ENCODE peak calls at places on chromosomes 4 and X, in ten cellular contexts. M is nephron progenitor cell, X is Panc1, B is lower lobe of right lung, Q is fibroblast of lung, O is retinal pigment epithelial cell, N is body of pancreas, T is right atrium auricular region, W is AG04450, Y is heart left ventricle. S is an unnamed sample.

GRCh38 chr4:173528378-173529321 is 1.4 kb downstream of the HAND2 start:
- DNase-seq in M (peak), X (no peak), B (no peak), Q (no peak), O (no peak), N (no peak), T (no peak), W (no peak), Y (no peak), S (no peak)

GRCh38 chr4:152187693-152188092 is 348.2 kb downstream of the FBXW7 start:
- DNase-seq in M (no peak), X (no peak), B (no peak), Q (no peak), O (no peak), N (no peak), T (no peak), W (no peak), Y (no peak), S (no peak)

GRCh38 chr4:32560306-32560705 is 1840.1 kb downstream of the PCDH7 start:
- DNase-seq in M (no peak), X (no peak), B (no peak), Q (peak), O (peak), N (no peak), T (no peak), W (no peak), Y (no peak), S (no peak)

GRCh38 chrX:72475952-72476668 is 96.5 kb downstream of the HDAC8 start:
- DNase-seq in M (no peak), X (no peak), B (no peak), Q (no peak), O (no peak), N (no peak), T (no peak), W (no peak), Y (no peak), S (no peak)

GRCh38 chr4:87141428-87141827 is 79.0 kb downstream of the KLHL8 start:
- DNase-seq in M (no peak), X (no peak), B (no peak), Q (no peak), O (no peak), N (no peak), T (no peak), W (no peak), Y (no peak), S (no peak)

GRCh38 chrX:110420771-110421498 is 62.3 kb downstream of the RTL9 start:
- DNase-seq in M (no peak), X (no peak), B (no peak), Q (no peak), O (no peak), N (no peak), T (no peak), W (no peak), Y (no peak), S (no peak)

GRCh38 chr4:86891785-86892638 is at the start of gene C4orf36:
- DNase-seq in M (peak), X (no peak), B (peak), Q (peak), O (no peak), N (peak), T (peak), W (no peak), Y (peak), S (no peak)

GRCh38 chrX:118420462-118420861 is 74.6 kb downstream of the WDR44 start:
- DNase-seq in M (no peak), X (no peak), B (no peak), Q (peak), O (peak), N (no peak), T (no peak), W (peak), Y (no peak), S (no peak)

DNA sequence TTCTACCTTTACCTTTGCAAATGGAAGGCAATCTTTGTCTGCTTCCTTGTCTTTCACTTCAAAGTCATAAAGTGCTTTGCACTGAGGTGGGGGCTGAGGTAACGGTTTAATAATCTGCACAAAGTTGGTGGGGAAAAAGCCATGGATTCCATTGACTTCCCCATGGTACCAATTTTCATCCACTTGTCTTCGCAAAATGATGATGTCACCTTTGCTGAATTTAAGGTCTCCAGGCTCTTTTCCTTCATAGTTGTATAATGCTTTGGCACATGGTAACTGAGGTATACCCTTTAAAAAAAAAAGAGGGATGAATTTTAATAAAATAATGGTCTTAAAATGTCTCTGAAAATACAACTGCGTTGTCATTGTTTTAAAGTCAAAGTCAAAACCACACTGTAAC is 114.4 kb downstream of the SH3RF1 start:
- DNase-seq in M (no peak), X (no peak), B (no peak), Q (no peak), O (no peak), N (no peak), T (no peak), W (no peak), Y (no peak), S (no peak)
- TF ChIP-seq CTCF in M (no peak), X (no peak), B (no peak), Q (no peak), O (no peak), N (no peak), T (no peak), W (no peak), Y (no peak), S (no peak)

GRCh38 chr4:153763404-153763803 is 3.6 kb upstream of the RNF175 start:
- DNase-seq in M (no peak), X (no peak), B (no peak), Q (no peak), O (no peak), N (no peak), T (no peak), W (no peak), Y (no peak), S (no peak)
- TF ChIP-seq CTCF in M (no peak), X (peak), B (peak), Q (no peak), O (peak), N (no peak), T (no peak), W (peak), Y (no peak), S (no peak)

GRCh38 chr4:92104506-92104905 is 199.3 kb upstream of the GRID2 start:
- DNase-seq in M (no peak), X (no peak), B (no peak), Q (peak), O (peak), N (no peak), T (no peak), W (no peak), Y (no peak), S (no peak)
- TF ChIP-seq CTCF in M (no peak), X (no peak), B (no peak), Q (no peak), O (no peak), N (no peak), T (no peak), W (no peak), Y (no peak), S (no peak)

GRCh38 chr4:116180056-116180690 is 905.2 kb downstream of the TRAM1L1 start:
- DNase-seq in M (no peak), X (no peak), B (no peak), Q (peak), O (no peak), N (no peak), T (no peak), W (no peak), Y (no peak), S (no peak)
- TF ChIP-seq CTCF in M (peak), X (peak), B (peak), Q (no peak), O (peak), N (peak), T (peak), W (no peak), Y (no peak), S (no peak)

GRCh38 chr4:181998588-181998987 is 244.6 kb upstream of the TENM3 start:
- DNase-seq in M (no peak), X (no peak), B (no peak), Q (no peak), O (no peak), N (no peak), T (no peak), W (no peak), Y (no peak), S (no peak)
- TF ChIP-seq CTCF in M (peak), X (no peak), B (no peak), Q (no peak), O (peak), N (no peak), T (no peak), W (peak), Y (no peak), S (no peak)

DNA sequence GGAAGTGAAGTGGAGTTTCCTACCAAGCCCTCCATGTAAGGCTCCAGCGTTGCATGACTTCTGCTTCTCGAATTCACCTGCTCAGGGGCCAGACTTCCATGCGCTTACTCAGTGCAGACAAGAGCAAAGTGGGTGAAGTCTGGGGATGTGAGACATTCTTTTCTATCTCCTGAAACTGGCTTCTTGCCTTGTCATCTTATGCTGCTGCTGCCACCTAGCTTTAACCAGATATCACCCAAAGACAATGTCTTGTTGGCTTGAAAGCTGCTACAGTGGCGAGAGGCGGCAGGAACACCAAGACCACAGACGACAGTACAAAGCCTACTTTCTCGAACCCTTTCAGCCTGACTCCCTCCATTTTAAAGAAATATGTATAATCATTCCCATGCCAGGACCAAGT is 103.6 kb upstream of the ADGRG2 start:
- DNase-seq in M (no peak), X (no peak), B (no peak), Q (peak), O (no peak), N (no peak), T (no peak), W (no peak), Y (no peak), S (no peak)
- TF ChIP-seq CTCF in M (no peak), X (peak), B (no peak), Q (no peak), O (no peak), N (no peak), T (peak), W (no peak), Y (no peak), S (no peak)

GRCh38 chr4:186217733-186218293 is 9.5 kb upstream of the KLKB1 start:
- DNase-seq in M (no peak), X (no peak), B (no peak), Q (no peak), O (no peak), N (no peak), T (no peak), W (no peak), Y (no peak), S (no peak)
- TF ChIP-seq CTCF in M (no peak), X (no peak), B (no peak), Q (no peak), O (no peak), N (no peak), T (no peak), W (no peak), Y (no peak), S (no peak)

DNA sequence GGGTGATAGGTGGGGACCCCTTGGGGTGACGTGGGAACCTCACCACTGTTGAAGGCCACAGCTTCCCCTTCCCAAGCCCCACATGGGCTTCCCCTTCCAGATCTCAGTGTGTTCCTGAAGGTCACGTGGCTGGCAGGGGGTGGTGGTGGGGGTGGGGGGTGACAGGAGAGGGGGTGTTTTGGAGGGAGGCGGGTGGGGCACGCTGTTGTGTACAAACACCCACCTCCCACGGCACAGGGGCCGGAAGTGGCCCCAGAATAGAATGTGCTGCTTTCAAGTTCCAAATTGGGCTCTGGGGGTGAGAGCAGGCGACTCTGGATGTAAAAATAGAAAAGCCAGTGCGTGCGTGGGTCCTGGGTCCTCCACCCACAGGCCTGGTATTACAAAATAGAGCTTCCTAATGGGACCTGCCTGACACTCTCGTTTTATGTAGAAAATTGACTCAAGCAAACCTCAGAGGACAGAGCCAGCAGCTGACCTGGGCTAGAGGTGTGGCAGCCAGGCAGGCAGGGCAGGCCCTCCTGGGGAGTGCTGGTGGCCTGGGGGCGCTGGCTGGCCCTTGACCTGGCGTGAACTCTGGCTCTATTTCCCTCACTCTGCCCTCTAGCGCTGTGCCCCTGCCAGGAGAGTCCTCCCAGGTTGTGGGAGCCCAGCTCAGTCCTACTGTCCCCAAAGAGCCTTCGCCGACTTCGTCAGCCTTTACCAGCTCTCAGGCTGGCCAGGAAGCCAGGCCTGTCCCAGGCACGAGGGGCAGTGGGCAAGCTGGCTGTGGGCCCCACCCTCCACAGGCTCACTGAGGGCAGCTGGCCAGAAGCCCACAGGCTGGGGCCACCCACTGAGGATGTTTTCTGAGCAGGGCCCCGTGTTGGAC is 5.4 kb upstream of the SH3BP2 start:
- DNase-seq in M (no peak), X (no peak), B (peak), Q (no peak), O (no peak), N (peak), T (no peak), W (no peak), Y (peak), S (no peak)
- TF ChIP-seq CTCF in M (no peak), X (no peak), B (no peak), Q (no peak), O (no peak), N (no peak), T (peak), W (no peak), Y (no peak), S (no peak)